ENCODE peak calls at places on chromosomes 12 and 14, in six cellular contexts. I is foreskin fibroblast, C is nephron progenitor cell, J is bronchial epithelial cell, O is mesenchymal stem cell, K is left ventricle myocardium superior. D is an unnamed sample.

GRCh38 chr12:42819801-42820200 is 230.3 kb upstream of the PRICKLE1 start:
- DNase-seq in C (no peak), O (no peak), K (no peak), I (no peak), J (no peak), D (no peak)

GRCh38 chr14:60977848-60978247 is 3.0 kb downstream of the TRMT5 start:
- DNase-seq in C (no peak), I (no peak), J (no peak), K (no peak), O (no peak), D (no peak)

GRCh38 chr14:26595922-26596721 is 1.7 kb downstream of the NOVA1 start:
- DNase-seq in I (no peak), O (peak; percentile 29), J (no peak), C (no peak), K (no peak), D (no peak)

GRCh38 chr12:128820723-128821432 is 2.9 kb downstream of the SLC15A4 start:
- DNase-seq in O (no peak), I (no peak), J (no peak), K (peak; percentile 54), C (no peak), D (no peak)

GRCh38 chr12:104337030-104337558 is 33.6 kb downstream of the EID3 start:
- DNase-seq in J (no peak), I (no peak), O (no peak), K (no peak), C (no peak), D (no peak)

GRCh38 chr14:48350971-48351370 is 675.6 kb upstream of the MDGA2 start:
- DNase-seq in I (peak; percentile 1), O (peak; percentile 45), J (peak; percentile 46), K (no peak), C (no peak), D (peak; percentile 91)

GRCh38 chr12:109736552-109737108 is 23.0 kb downstream of the FAM222A start:
- DNase-seq in C (peak; percentile 91), J (peak; percentile 29), O (peak; percentile 80), I (peak; percentile 24), K (peak; percentile 43), D (no peak)

GRCh38 chr12:31874961-31875608 is 84.1 kb upstream of the RESF1 start:
- DNase-seq in C (no peak), O (peak; percentile 86), K (peak; percentile 67), I (peak; percentile 69), J (peak; percentile 74), D (peak; percentile 48)

GRCh38 chr12:13141686-13142085 is 38.2 kb upstream of the GSG1 start:
- DNase-seq in J (no peak), C (no peak), K (no peak), I (no peak), O (no peak), D (no peak)

GRCh38 chr12:131934535-131934934 is 5.5 kb downstream of the PUS1 start:
- DNase-seq in J (no peak), C (no peak), O (no peak), K (no peak), I (no peak), D (no peak)

GRCh38 chr12:99087278-99087677 is 442.2 kb downstream of the APAF1 start:
- DNase-seq in J (peak; percentile 52), K (no peak), O (no peak), C (no peak), I (no peak), D (no peak)

GRCh38 chr14:74048291-74048690 is 29.1 kb downstream of the BBOF1 start:
- DNase-seq in J (peak; percentile 79), I (no peak), K (no peak), O (no peak), C (no peak), D (peak; percentile 78)

GRCh38 chr14:69703047-69704046 is 63.6 kb upstream of the SRSF5 start:
- DNase-seq in J (no peak), K (no peak), C (no peak), O (no peak), I (no peak), D (no peak)

GRCh38 chr12:123905319-123905925 is 67.2 kb downstream of the CCDC92 start:
- DNase-seq in K (no peak), I (peak; percentile 75), C (peak; percentile 34), J (peak; percentile 72), O (peak; percentile 82), D (peak; percentile 90)

GRCh38 chr12:76402259-76402658 is 54.0 kb upstream of the BBS10 start:
- DNase-seq in K (no peak), J (no peak), C (no peak), I (no peak), O (no peak), D (no peak)

GRCh38 chr14:41606249-41607118 is at the start of gene LRFN5:
- DNase-seq in O (peak; percentile 78), C (peak; percentile 65), K (peak; percentile 67), J (no peak), I (no peak), D (peak; percentile 12)

GRCh38 chr14:66088661-66089060 is 397.5 kb upstream of the CCDC196 start:
- DNase-seq in O (no peak), K (no peak), C (no peak), I (no peak), J (no peak), D (no peak)

GRCh38 chr14:20179880-20180279 is 10.8 kb upstream of the OR11G2 start:
- DNase-seq in J (no peak), K (no peak), C (no peak), O (no peak), I (no peak), D (no peak)

GRCh38 chr12:122537021-122537420 is 10.0 kb downstream of the KNTC1 start:
- DNase-seq in I (no peak), O (no peak), C (no peak), K (no peak), J (no peak), D (no peak)

GRCh38 chr14:71764701-71765347 is 167.4 kb upstream of the RGS6 start:
- DNase-seq in J (no peak), C (no peak), K (no peak), O (peak; percentile 8), I (no peak), D (no peak)

GRCh38 chr12:84507914-84508313 is 404.7 kb downstream of the SLC6A15 start:
- DNase-seq in J (no peak), O (no peak), K (peak; percentile 38), I (peak; percentile 17), C (no peak), D (no peak)

GRCh38 chr14:35332517-35333346 is 40.5 kb downstream of the PSMA6 start:
- DNase-seq in J (peak; percentile 77), I (peak; percentile 38), C (no peak), K (no peak), O (peak; percentile 24), D (peak; percentile 76)

GRCh38 chr12:31316964-31317363 is 9.0 kb downstream of the SINHCAF start:
- DNase-seq in C (no peak), I (no peak), O (no peak), J (no peak), K (no peak), D (no peak)

GRCh38 chr12:49838973-49839633 is 3.8 kb downstream of the BCDIN3D start:
- DNase-seq in K (no peak), J (peak; percentile 50), C (peak; percentile 20), I (peak; percentile 39), O (peak; percentile 59), D (peak; percentile 60)

GRCh38 chr14:52552063-52552988 is at the start of the genes GPR137C and TXNDC16:
- DNase-seq in O (peak; percentile 100), J (peak; percentile 97), K (peak; percentile 100), C (peak; percentile 99), I (peak; percentile 99), D (peak; percentile 100)

GRCh38 chr14:20631023-20631820 is 10.3 kb downstream of the OR6S1 start:
- DNase-seq in I (no peak), O (peak; percentile 73), C (peak; percentile 75), J (peak; percentile 55), K (no peak), D (peak; percentile 86)

GRCh38 chr14:57209561-57209960 is 59.1 kb downstream of the EXOC5 start:
- DNase-seq in J (no peak), O (peak; percentile 54), C (no peak), I (peak; percentile 8), K (no peak), D (peak; percentile 73)

GRCh38 chr14:50666772-50667490 is 1.2 kb downstream of the SAV1 start:
- DNase-seq in J (peak; percentile 72), C (peak; percentile 33), K (no peak), I (peak; percentile 41), O (peak; percentile 77), D (peak; percentile 82)

GRCh38 chr12:84950971-84951546 is 38.5 kb upstream of the SLC6A15 start:
- DNase-seq in I (no peak), C (no peak), O (no peak), J (peak; percentile 55), K (no peak), D (no peak)

GRCh38 chr14:90451953-90452352 is 55.1 kb downstream of the CALM1 start:
- DNase-seq in C (no peak), I (no peak), J (no peak), O (no peak), K (no peak), D (no peak)

GRCh38 chr14:95537298-95538089 is 2.6 kb downstream of the GLRX5 start:
- DNase-seq in I (no peak), C (no peak), J (no peak), K (no peak), O (no peak), D (no peak)

GRCh38 chr12:88650715-88651114 is 70.4 kb upstream of the KITLG start:
- DNase-seq in J (peak; percentile 88), O (peak; percentile 35), K (no peak), I (peak; percentile 73), C (no peak), D (peak; percentile 82)

GRCh38 chr12:20264608-20265114 is 103.7 kb upstream of the PDE3A start:
- DNase-seq in C (no peak), K (no peak), O (peak; percentile 36), I (no peak), J (peak; percentile 8), D (no peak)

GRCh38 chr14:36580856-36581831 is 1.3 kb downstream of the NKX2-8 start:
- DNase-seq in I (peak; percentile 19), O (peak; percentile 37), J (peak; percentile 78), K (no peak), C (peak; percentile 61), D (peak; percentile 48)

GRCh38 chr14:71183856-71184255 is 276.6 kb downstream of the PCNX1 start:
- DNase-seq in C (no peak), J (no peak), K (no peak), I (no peak), O (no peak), D (no peak)

GRCh38 chr14:92519246-92520101 is 5.9 kb downstream of the RIN3 start:
- DNase-seq in C (no peak), J (no peak), I (no peak), O (no peak), K (no peak), D (no peak)

GRCh38 chr12:43396671-43397070 is 155.3 kb downstream of the ADAMTS20 start:
- DNase-seq in C (no peak), J (no peak), K (no peak), O (no peak), I (no peak), D (no peak)